ENCODE peak calls at places on chromosomes 6 and 20, in five cellular contexts. H, S, G, R and Q are unnamed samples. For H3K4me1, the result is how much of the 10 kb centered on the place peaks cover.

GRCh38 chr6:140590641-140591040 is 1216.2 kb upstream of the CITED2 start:
- DNase-seq in H (no peak), G (no peak), S (no peak), R (no peak), Q (no peak)

GRCh38 chr6:118134257-118134656 is 227.2 kb downstream of the SLC35F1 start:
- DNase-seq in G (no peak), R (no peak), H (no peak), S (no peak), Q (no peak)

GRCh38 chr20:50285376-50286173 is 94.9 kb downstream of the CEBPB start:
- DNase-seq in G (peak), H (no peak), R (no peak), S (peak), Q (no peak)

GRCh38 chr6:135182120-135182992 is 1.2 kb downstream of the MYB start:
- DNase-seq in S (no peak), H (peak), G (peak), R (peak), Q (no peak)

GRCh38 chr6:148272084-148272483 is 70.6 kb upstream of the SASH1 start:
- DNase-seq in G (no peak), S (no peak), R (no peak), H (no peak), Q (no peak)

GRCh38 chr6:32969685-32970412 is 1.5 kb downstream of the BRD2 start:
- DNase-seq in H (peak), R (peak), S (peak), G (peak), Q (peak)

GRCh38 chr20:53036992-53037391 is 64.8 kb downstream of the TSHZ2 start:
- DNase-seq in R (no peak), G (no peak), H (no peak), S (no peak), Q (no peak)

GRCh38 chr20:41830702-41831101 is 212.5 kb upstream of the CHD6 start:
- DNase-seq in H (no peak), R (no peak), G (no peak), S (no peak), Q (no peak)

GRCh38 chr6:129141499-129141898 is 258.6 kb downstream of the LAMA2 start:
- DNase-seq in S (no peak), G (peak), H (no peak), R (no peak), Q (no peak)

GRCh38 chr20:32638848-32639247 is 34.9 kb downstream of the C20orf203 start:
- DNase-seq in H (no peak), R (no peak), S (peak), G (no peak), Q (no peak)

GRCh38 chr6:138716971-138717370 is 56.6 kb upstream of the CCDC28A start:
- DNase-seq in R (no peak), H (no peak), G (no peak), S (no peak), Q (no peak)

GRCh38 chr20:34016736-34017135 is 23.0 kb downstream of the RALY start:
- DNase-seq in S (no peak), H (no peak), R (no peak), G (no peak), Q (no peak)

GRCh38 chr6:125952764-125953501 is 3.6 kb upstream of the HINT3 start:
- DNase-seq in S (no peak), G (no peak), R (no peak), H (no peak), Q (no peak)

GRCh38 chr6:151524059-151524458 is 30.2 kb downstream of the CCDC170 start:
- DNase-seq in R (no peak), G (no peak), S (no peak), H (no peak), Q (no peak)

GRCh38 chr6:80425089-80425823 is 318.8 kb downstream of the BCKDHB start:
- DNase-seq in H (no peak), S (no peak), R (no peak), G (no peak), Q (no peak)

GRCh38 chr6:159695984-159696383 is 2.9 kb upstream of the SOD2 start:
- DNase-seq in H (no peak), G (no peak), R (no peak), S (no peak), Q (no peak)

GRCh38 chr6:47794577-47795135 is 12.8 kb downstream of the OPN5 start:
- DNase-seq in R (no peak), G (no peak), H (no peak), S (no peak), Q (no peak)

GRCh38 chr6:48834706-48835105 is 628.3 kb downstream of the MMUT start:
- DNase-seq in G (no peak), S (no peak), H (no peak), R (no peak), Q (no peak)

GRCh38 chr6:39250507-39250906 is 21.2 kb upstream of the KCNK5 start:
- DNase-seq in S (no peak), G (no peak), H (no peak), R (no peak), Q (no peak)

GRCh38 chr20:14334306-14334930 is 3.0 kb downstream of the FLRT3 start:
- DNase-seq in S (peak), R (no peak), H (no peak), G (no peak), Q (no peak)

DNA sequence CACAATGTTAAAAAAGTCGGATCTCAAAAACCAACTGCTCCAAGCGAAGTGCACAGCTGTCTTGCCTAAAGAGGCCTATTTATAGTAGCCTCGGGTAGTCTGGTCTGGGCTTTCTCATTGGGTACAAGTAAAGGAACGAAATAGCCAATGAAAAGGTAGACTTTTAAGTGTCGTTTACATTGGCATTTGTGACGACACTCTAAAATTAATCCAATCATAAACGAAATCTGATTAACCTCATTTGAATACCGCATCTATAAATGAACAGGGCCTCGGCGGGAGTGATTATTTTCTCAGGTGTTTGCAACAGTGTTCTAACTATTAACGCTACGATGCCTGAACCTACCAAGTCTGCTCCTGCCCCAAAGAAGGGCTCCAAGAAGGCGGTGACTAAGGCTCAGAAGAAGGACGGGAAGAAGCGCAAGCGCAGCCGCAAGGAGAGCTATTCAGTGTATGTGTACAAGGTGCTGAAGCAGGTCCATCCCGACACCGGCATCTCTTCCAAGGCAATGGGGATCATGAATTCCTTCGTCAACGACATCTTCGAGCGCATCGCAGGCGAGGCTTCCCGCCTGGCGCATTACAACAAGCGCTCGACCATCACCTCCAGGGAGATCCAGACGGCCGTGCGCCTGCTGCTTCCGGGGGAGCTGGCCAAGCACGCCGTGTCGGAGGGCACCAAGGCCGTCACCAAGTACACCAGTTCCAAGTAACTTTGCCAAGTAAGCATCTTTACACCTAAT is 70.8 kb downstream of the HFE start:
- DNase-seq in G (peak), H (peak), R (peak), S (peak), Q (peak)
- H3K4me1 ChIP-seq in G (under half), H (under half), R (under half), S (under half), Q (under half)

GRCh38 chr6:43951063-43951755 is 176.0 kb downstream of the MRPL14 start:
- DNase-seq in R (no peak), H (no peak), G (peak), S (no peak), Q (no peak)
- H3K4me1 ChIP-seq in R (under half), H (under half), G (under half), S (under half), Q (under half)

GRCh38 chr6:12134991-12135390 is 122.9 kb downstream of the HIVEP1 start:
- DNase-seq in G (no peak), R (no peak), S (no peak), H (no peak), Q (no peak)
- H3K4me1 ChIP-seq in G (under half), R (under half), S (under half), H (under half), Q (under half)

DNA sequence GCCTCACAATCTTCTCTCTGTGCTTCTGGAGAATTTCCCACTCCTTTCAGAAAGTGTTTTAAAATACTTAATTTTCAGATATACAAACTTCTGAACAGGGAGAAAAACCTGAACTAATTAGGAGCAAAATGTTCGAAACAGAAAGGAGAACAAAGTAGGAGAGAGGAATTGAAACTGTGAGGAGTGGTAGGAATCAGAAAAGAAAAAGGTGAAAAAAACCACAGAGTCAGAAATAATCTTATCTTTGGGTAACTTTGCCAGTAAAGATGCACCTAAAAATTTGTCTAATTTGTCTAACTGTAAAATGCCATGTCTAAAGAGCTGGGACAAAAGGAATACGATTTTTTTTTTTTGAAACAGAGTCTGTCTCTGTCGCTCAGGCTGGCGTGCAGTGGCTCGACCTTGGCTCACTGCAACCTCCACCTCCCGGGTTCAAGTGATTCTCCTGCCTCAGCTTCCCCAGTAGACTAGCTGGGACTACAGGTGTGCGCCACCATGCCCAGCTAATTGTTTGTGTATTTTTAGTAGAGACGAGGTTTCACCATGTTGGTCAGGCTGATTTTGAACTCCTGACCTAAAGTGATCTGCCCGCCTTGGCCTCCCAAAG is 4.7 kb upstream of the RIPOR2 start:
- DNase-seq in G (no peak), R (no peak), S (no peak), H (no peak), Q (no peak)
- H3K4me1 ChIP-seq in G (under half), R (half or more), S (under half), H (half or more), Q (under half)